ENCODE peak calls at places on chromosomes 11 and 22, in seven cellular contexts. Y is uterus, U is sigmoid colon, P is tibial nerve, G is suprapubic skin, W is ovary, Z is adrenal gland. L is an unnamed sample. For H3K9me3 and H3K36me3, the result is how much of the 10 kb centered on the place peaks cover.

GRCh38 chr11:33891714-33892327 is at the start of gene LMO2:
- DNase-seq in W (no peak), U (no peak), Y (no peak), G (no peak), P (no peak), Z (no peak), L (no peak)

GRCh38 chr11:46845440-46845739 is 690 bp downstream of the CKAP5 start:
- DNase-seq in G (no peak), W (no peak), Z (no peak), P (no peak), U (no peak), Y (no peak), L (no peak)

GRCh38 chr11:64356498-64357411 is 2.2 kb upstream of the RPS6KA4 start:
- DNase-seq in G (no peak), Y (no peak), U (no peak), W (no peak), Z (no peak), P (no peak), L (no peak)

GRCh38 chr11:121058941-121059340 is 35.0 kb downstream of the TBCEL start:
- DNase-seq in W (no peak), Y (no peak), P (no peak), Z (no peak), U (no peak), G (no peak), L (no peak)

GRCh38 chr22:24424001-24424900 is 3.1 kb upstream of the ADORA2A start:
- DNase-seq in Z (no peak), W (no peak), Y (no peak), G (no peak), U (no peak), P (no peak), L (no peak)

GRCh38 chr11:62508336-62509058 is 38.1 kb downstream of the AHNAK start:
- DNase-seq in P (peak), Z (peak), G (peak), Y (peak), U (peak), W (peak), L (peak)

GRCh38 chr11:91406009-91406408 is 818.6 kb upstream of the FAT3 start:
- DNase-seq in W (no peak), P (no peak), U (no peak), Y (no peak), Z (no peak), G (no peak), L (peak)

GRCh38 chr11:92784313-92784712 is 185.1 kb upstream of the MTNR1B start:
- DNase-seq in W (no peak), U (no peak), Y (no peak), P (no peak), Z (no peak), G (no peak), L (no peak)

GRCh38 chr22:36384766-36385400 is 2.9 kb downstream of the MYH9 start:
- DNase-seq in G (no peak), Y (peak), Z (no peak), W (no peak), U (no peak), P (no peak), L (no peak)

GRCh38 chr11:5815534-5815933 is 6.8 kb downstream of the OR52N2 start:
- DNase-seq in Y (no peak), W (no peak), Z (no peak), U (no peak), P (no peak), G (no peak), L (no peak)

GRCh38 chr11:104130161-104130560 is 33.8 kb downstream of the PDGFD start:
- DNase-seq in Z (no peak), P (no peak), U (no peak), W (no peak), Y (no peak), G (no peak), L (no peak)

GRCh38 chr11:43937434-43938411 is 4.7 kb upstream of the C11orf96 start:
- DNase-seq in P (no peak), W (no peak), U (no peak), Y (no peak), G (no peak), Z (peak), L (no peak)

GRCh38 chr11:92324890-92325289 is 100.3 kb downstream of the FAT3 start:
- DNase-seq in Z (no peak), W (no peak), Y (no peak), P (no peak), G (no peak), U (no peak), L (no peak)

GRCh38 chr22:34055525-34056200 is 135.4 kb upstream of the LARGE1 start:
- DNase-seq in U (no peak), Y (no peak), W (no peak), P (no peak), Z (no peak), G (no peak), L (no peak)

GRCh38 chr11:35943761-35944502 is at the start of gene LDLRAD3:
- DNase-seq in Y (peak), U (peak), G (peak), W (peak), Z (peak), P (peak), L (peak)

GRCh38 chr11:37666960-37667359 is 1068.9 kb upstream of the RAG2 start:
- DNase-seq in Z (no peak), G (no peak), U (no peak), P (no peak), W (no peak), Y (no peak), L (no peak)

GRCh38 chr11:116179346-116179850 is 593.4 kb downstream of the BUD13 start:
- DNase-seq in U (no peak), Y (no peak), Z (no peak), P (no peak), G (peak), W (no peak), L (no peak)

GRCh38 chr11:48058064-48058463 is 77.7 kb downstream of the PTPRJ start:
- DNase-seq in P (no peak), U (no peak), G (no peak), Z (no peak), W (no peak), Y (no peak), L (no peak)

GRCh38 chr22:39663751-39664150 is 93.2 kb downstream of the CACNA1I start:
- DNase-seq in Y (no peak), U (no peak), G (no peak), W (no peak), P (no peak), Z (no peak), L (no peak)

GRCh38 chr11:1342946-1343345 is 33.5 kb upstream of the TOLLIP start:
- DNase-seq in U (no peak), W (no peak), Y (no peak), G (no peak), P (no peak), Z (no peak), L (no peak)

GRCh38 chr11:62001450-62002178 is 34.2 kb upstream of the FTH1 start:
- DNase-seq in W (peak), P (peak), G (no peak), Y (peak), U (no peak), Z (no peak), L (no peak)

GRCh38 chr11:126403658-126404057 is 48.2 kb downstream of the ST3GAL4 start:
- DNase-seq in G (no peak), Y (no peak), W (no peak), U (no peak), P (no peak), Z (no peak), L (no peak)

GRCh38 chr11:81579339-81579738 is 1154.3 kb downstream of the FAM181B start:
- DNase-seq in U (no peak), Z (no peak), P (no peak), Y (no peak), G (no peak), W (no peak), L (no peak)

GRCh38 chr11:102724904-102725515 is at the start of gene MMP8:
- DNase-seq in Y (no peak), G (no peak), P (no peak), U (no peak), W (no peak), Z (no peak), L (no peak)

DNA sequence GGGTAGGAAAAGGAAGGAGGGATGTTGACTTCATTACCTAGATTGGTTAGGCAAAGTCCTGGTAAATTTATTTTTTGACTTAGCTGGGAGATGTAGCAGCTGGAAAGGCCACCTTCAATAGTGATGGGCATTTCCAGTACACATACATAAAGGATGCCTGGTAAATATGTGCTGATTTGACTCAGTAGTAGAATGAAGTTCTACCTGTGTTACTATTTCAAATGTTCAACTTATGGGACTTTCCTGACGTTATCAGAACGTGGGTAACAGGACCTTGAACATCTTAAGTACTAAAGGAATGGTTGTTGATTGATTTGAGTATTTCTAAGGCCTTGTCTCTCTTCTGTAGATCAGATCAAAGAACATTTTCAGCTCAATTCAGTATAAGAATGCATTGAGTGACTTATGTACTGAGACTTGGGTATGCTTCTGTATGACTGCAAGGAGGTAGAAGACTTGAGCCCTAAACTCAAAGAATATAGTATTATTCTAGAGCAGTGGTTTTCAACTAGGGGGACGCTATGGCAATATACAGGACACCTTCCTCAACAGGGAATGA is 27.1 kb downstream of the RNF121 start:
- DNase-seq in W (no peak), P (no peak), U (no peak), Z (no peak), G (no peak), Y (no peak), L (no peak)
- TF ChIP-seq POLR2A in W (no peak), P (no peak), U (no peak), Z (no peak), G (no peak), Y (no peak), L (no peak)

DNA sequence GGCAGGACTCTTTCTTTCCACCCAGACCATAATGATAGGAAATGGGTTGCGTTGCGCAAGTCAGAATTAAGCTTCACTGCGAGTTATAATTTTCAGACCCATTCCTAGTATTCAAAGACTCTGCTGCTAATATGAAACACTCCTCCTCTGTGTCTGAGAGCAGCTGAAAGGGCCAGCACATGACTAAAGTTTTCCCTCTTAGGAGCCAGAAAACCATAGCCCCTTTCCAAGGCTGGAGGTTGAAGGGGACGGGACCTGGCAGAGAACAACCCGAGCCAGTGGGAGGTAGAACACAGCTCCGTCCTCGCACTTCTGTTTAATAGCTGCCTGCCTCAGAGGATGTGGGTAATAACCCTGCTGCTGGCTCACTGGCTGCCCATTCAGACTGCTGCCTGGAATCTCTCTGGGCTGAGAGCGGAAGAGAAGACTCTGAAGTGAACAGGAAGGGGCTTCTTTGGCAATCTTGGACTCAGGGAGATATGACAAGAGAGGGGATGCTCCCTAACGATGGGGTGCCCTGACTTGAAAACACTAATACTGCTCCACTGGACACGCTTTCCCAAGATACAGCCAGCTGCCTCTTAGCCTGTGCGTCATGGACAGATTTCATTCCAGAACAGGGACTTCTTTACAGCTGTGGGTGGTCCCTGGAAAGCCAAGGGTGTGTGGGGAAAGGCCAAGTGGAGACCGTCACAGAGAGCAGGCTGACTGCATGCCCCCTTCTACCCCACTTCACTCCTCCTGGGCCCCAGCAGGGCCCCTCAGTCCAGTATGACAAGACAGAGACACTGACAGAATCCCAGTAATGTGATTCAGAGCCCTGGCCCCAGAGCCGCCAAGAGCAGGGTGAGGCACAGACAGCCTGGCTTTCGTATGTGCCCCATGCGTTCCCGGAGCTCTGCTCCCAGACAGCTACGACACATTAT is 156.9 kb downstream of the FEZ1 start:
- DNase-seq in Z (no peak), P (peak), G (no peak), W (peak), U (no peak), Y (peak), L (no peak)
- H3K9me3 ChIP-seq in Z (under half), P (under half), G (under half), W (under half), U (under half), Y (under half), L (under half)

GRCh38 chr11:72236083-72236697 is 7.8 kb downstream of the PHOX2A start:
- DNase-seq in Y (no peak), Z (no peak), U (peak), G (no peak), P (no peak), W (no peak), L (no peak)
- H3K36me3 ChIP-seq in Y (under half), Z (under half), U (half or more), G (half or more), P (under half), W (under half), L (under half)

GRCh38 chr11:2726964-2727363 is 27.2 kb upstream of the KCNQ1OT1 start:
- DNase-seq in G (no peak), Z (no peak), P (no peak), W (no peak), Y (no peak), U (no peak), L (no peak)

GRCh38 chr11:2728128-2728662 is 28.4 kb upstream of the KCNQ1OT1 start:
- DNase-seq in G (no peak), W (no peak), U (no peak), P (no peak), Z (no peak), Y (no peak), L (no peak)

GRCh38 chr11:2730323-2731284 is 30.8 kb upstream of the KCNQ1OT1 start:
- DNase-seq in U (no peak), Z (no peak), G (no peak), P (no peak), W (no peak), Y (no peak), L (no peak)

GRCh38 chr11:2729841-2730240 is 30.0 kb upstream of the KCNQ1OT1 start:
- DNase-seq in G (no peak), W (no peak), U (no peak), P (no peak), Z (no peak), Y (no peak), L (no peak)

DNA sequence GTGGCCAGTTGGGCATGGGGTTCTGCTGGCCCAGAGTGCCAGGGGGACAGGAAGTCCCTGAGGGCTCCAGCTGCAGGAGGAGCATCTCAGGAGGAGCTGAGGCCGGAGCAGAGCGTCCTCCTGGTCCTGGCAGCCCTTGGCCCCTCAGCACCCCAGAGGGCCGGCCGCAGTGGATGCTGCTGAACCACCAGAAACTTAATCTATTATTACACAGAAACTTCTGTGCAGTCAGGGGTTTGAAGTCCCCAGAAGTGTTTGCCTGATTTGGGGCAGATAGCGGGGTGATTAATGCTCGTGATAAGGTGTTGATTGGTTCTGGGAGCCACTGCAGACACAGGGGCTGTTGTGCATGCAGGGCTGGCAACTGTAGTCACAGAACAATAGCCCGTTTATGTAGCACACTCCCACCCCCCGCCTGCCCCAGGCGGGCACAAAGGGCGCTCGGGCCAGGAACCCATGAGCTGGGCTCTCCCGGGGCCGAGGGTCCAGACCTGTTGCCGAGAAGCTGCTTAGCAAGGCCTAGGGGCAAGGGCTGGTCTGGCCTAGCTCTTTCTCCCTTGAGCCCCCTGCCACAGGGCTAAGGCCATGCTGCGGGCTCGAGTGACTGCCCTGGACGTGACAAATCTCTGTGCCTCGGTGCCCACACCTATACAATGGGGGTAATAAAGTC is 29.0 kb upstream of the KCNQ1OT1 start:
- DNase-seq in W (no peak), U (no peak), Z (no peak), P (no peak), G (no peak), Y (no peak), L (no peak)
- TF ChIP-seq POLR2A in W (no peak), U (no peak), Z (no peak), P (no peak), G (no peak), Y (no peak), L (no peak)